ENCODE peak calls at places on chromosomes 5 and 9, in five cellular contexts. One of them, this sample, is unnamed.

GRCh38 chr5:134070979-134071849 is 43.3 kb upstream of the TCF7 start:
- DNase-seq in GM12878: peak; percentile 69
- DNase-seq in HepG2: peak; percentile 72
- DNase-seq in GM23338: peak; percentile 78
- DNase-seq in K562: no peak
- DNase-seq in this sample: peak; percentile 66

GRCh38 chr5:112534564-112534963 is 115.5 kb upstream of the EPB41L4A start:
- DNase-seq in GM23338: no peak
- DNase-seq in GM12878: no peak
- DNase-seq in K562: no peak
- DNase-seq in HepG2: no peak
- DNase-seq in this sample: no peak

GRCh38 chr5:57871496-57871895 is 388.9 kb upstream of the ACTBL2 start:
- DNase-seq in K562: no peak
- DNase-seq in GM23338: no peak
- DNase-seq in HepG2: no peak
- DNase-seq in GM12878: no peak
- DNase-seq in this sample: no peak

GRCh38 chr9:121233906-121234901 is 32.5 kb upstream of the RAB14 start:
- DNase-seq in GM12878: no peak
- DNase-seq in K562: peak; percentile 80
- DNase-seq in HepG2: no peak
- DNase-seq in GM23338: no peak
- DNase-seq in this sample: no peak

GRCh38 chr5:180352116-180352975 is 790 bp downstream of the GFPT2 start:
- DNase-seq in GM12878: no peak
- DNase-seq in GM23338: peak; percentile 43
- DNase-seq in HepG2: no peak
- DNase-seq in K562: no peak
- DNase-seq in this sample: no peak

GRCh38 chr5:158660726-158661125 is 439.0 kb downstream of the EBF1 start:
- DNase-seq in GM23338: no peak
- DNase-seq in K562: no peak
- DNase-seq in GM12878: no peak
- DNase-seq in HepG2: no peak
- DNase-seq in this sample: no peak

GRCh38 chr5:180034564-180034963 is 37.0 kb downstream of the RNF130 start:
- DNase-seq in GM12878: no peak
- DNase-seq in K562: no peak
- DNase-seq in GM23338: no peak
- DNase-seq in HepG2: no peak
- DNase-seq in this sample: no peak

GRCh38 chr9:27445057-27445990 is 78.8 kb upstream of the IFNK start:
- DNase-seq in GM23338: no peak
- DNase-seq in K562: no peak
- DNase-seq in GM12878: no peak
- DNase-seq in HepG2: no peak
- DNase-seq in this sample: no peak

DNA sequence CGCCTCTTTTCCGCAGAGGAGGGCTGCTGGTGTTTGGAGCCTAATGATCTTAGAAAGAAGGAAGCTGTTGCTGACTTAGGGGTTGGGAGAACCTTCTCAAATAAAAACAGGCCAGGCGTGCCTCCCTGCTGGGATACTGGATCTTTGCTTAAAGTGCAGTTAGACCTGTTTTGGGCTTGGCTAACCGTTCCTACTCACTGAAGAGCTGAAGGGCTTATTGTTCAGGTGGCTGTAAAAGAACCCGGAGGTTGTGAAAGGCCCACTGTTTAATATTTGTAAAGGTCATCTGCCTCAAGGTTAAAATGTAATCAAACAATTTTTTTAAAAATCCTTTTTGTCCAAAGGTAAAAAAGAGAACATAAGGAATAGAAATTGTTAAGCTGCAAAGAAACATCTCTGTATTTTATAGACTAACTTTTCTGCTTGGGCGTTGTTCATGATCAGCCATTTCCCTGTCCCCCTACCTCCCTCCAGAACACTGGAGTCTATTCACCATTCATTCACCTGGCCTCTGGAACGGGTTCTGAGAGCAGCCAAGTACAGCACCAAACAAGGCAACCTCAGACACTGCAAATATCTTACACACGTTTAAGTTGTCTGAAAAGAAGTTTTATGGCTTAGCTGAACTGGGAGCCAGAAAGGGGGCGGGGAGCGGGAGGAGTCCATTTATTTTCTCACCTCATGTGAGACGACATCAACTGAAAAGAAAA is 18.6 kb upstream of the MTMR12 start:
- DNase-seq in K562: no peak
- DNase-seq in GM12878: no peak
- DNase-seq in HepG2: peak; percentile 91
- DNase-seq in GM23338: no peak
- DNase-seq in this sample: no peak
- TF ChIP-seq JUNB in K562: no peak
- TF ChIP-seq JUNB in GM12878: no peak
- TF ChIP-seq JUNB in HepG2: no peak
- TF ChIP-seq JUNB in GM23338: no peak
- TF ChIP-seq JUNB in this sample: no peak

GRCh38 chr5:73419414-73420390 is 28.9 kb downstream of the FOXD1 start:
- DNase-seq in K562: no peak
- DNase-seq in GM23338: peak; percentile 70
- DNase-seq in HepG2: no peak
- DNase-seq in GM12878: no peak
- DNase-seq in this sample: no peak
- H3K4me2 ChIP-seq in K562: no peak overlapping the region
- H3K4me2 ChIP-seq in GM23338: peak overlapping the region; percentile 91
- H3K4me2 ChIP-seq in HepG2: peak overlapping the region; percentile 27
- H3K4me2 ChIP-seq in GM12878: no peak overlapping the region
- H3K4me2 ChIP-seq in this sample: no peak overlapping the region

GRCh38 chr9:93315118-93315517 is 131.2 kb downstream of the WNK2 start:
- DNase-seq in K562: no peak
- DNase-seq in HepG2: no peak
- DNase-seq in GM23338: no peak
- DNase-seq in GM12878: no peak
- DNase-seq in this sample: no peak
- TF ChIP-seq JUNB in K562: no peak
- TF ChIP-seq JUNB in HepG2: no peak
- TF ChIP-seq JUNB in GM23338: no peak
- TF ChIP-seq JUNB in GM12878: no peak
- TF ChIP-seq JUNB in this sample: no peak

GRCh38 chr5:149790276-149790675 is 60.2 kb downstream of the PPARGC1B start:
- DNase-seq in GM23338: no peak
- DNase-seq in GM12878: no peak
- DNase-seq in K562: no peak
- DNase-seq in HepG2: no peak
- DNase-seq in this sample: no peak

GRCh38 chr5:149791881-149792280 is 61.8 kb downstream of the PPARGC1B start:
- DNase-seq in HepG2: no peak
- DNase-seq in K562: no peak
- DNase-seq in GM12878: no peak
- DNase-seq in GM23338: no peak
- DNase-seq in this sample: no peak

GRCh38 chr5:149788964-149789363 is 58.9 kb downstream of the PPARGC1B start:
- DNase-seq in GM12878: no peak
- DNase-seq in GM23338: no peak
- DNase-seq in HepG2: no peak
- DNase-seq in K562: no peak
- DNase-seq in this sample: no peak

GRCh38 chr5:149792540-149792939 is 62.4 kb downstream of the PPARGC1B start:
- DNase-seq in GM12878: no peak
- DNase-seq in K562: no peak
- DNase-seq in GM23338: no peak
- DNase-seq in HepG2: no peak
- DNase-seq in this sample: no peak

DNA sequence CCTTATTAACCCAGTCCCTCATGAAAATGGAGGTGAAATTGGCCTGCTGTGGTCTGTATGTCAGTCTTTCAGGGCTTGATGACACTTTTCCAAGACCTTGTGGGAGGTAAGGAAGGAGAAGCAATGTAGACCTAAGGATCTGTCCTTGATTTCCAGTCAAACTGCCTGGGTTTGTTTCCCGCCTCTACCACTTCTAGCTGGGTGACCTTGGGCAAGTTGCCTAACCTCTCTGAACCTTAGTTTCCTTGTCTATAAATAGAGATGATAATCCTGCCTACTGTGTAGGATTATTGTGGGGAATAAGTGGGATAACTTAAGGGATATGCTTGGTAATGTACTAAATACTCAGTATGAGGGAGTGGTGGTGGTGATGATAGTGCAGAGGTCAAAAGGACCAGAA is 59.7 kb downstream of the PPARGC1B start:
- DNase-seq in GM23338: no peak
- DNase-seq in HepG2: no peak
- DNase-seq in GM12878: no peak
- DNase-seq in K562: no peak
- DNase-seq in this sample: no peak
- H3K4me2 ChIP-seq in GM23338: no peak overlapping the region
- H3K4me2 ChIP-seq in HepG2: no peak overlapping the region
- H3K4me2 ChIP-seq in GM12878: no peak overlapping the region
- H3K4me2 ChIP-seq in K562: no peak overlapping the region
- H3K4me2 ChIP-seq in this sample: no peak overlapping the region

GRCh38 chr9:104876587-104876986 is 51.4 kb downstream of the ABCA1 start:
- DNase-seq in GM12878: no peak
- DNase-seq in GM23338: no peak
- DNase-seq in HepG2: no peak
- DNase-seq in K562: no peak
- DNase-seq in this sample: no peak

GRCh38 chr9:104879555-104880318 is 48.2 kb downstream of the ABCA1 start:
- DNase-seq in HepG2: no peak
- DNase-seq in GM23338: no peak
- DNase-seq in K562: no peak
- DNase-seq in GM12878: no peak
- DNase-seq in this sample: no peak

GRCh38 chr9:104885818-104886709 is 41.9 kb downstream of the ABCA1 start:
- DNase-seq in GM23338: peak; percentile 65
- DNase-seq in K562: no peak
- DNase-seq in GM12878: no peak
- DNase-seq in HepG2: peak; percentile 93
- DNase-seq in this sample: no peak

GRCh38 chr9:104882574-104882973 is 45.4 kb downstream of the ABCA1 start:
- DNase-seq in GM23338: no peak
- DNase-seq in GM12878: no peak
- DNase-seq in K562: no peak
- DNase-seq in HepG2: no peak
- DNase-seq in this sample: no peak

DNA sequence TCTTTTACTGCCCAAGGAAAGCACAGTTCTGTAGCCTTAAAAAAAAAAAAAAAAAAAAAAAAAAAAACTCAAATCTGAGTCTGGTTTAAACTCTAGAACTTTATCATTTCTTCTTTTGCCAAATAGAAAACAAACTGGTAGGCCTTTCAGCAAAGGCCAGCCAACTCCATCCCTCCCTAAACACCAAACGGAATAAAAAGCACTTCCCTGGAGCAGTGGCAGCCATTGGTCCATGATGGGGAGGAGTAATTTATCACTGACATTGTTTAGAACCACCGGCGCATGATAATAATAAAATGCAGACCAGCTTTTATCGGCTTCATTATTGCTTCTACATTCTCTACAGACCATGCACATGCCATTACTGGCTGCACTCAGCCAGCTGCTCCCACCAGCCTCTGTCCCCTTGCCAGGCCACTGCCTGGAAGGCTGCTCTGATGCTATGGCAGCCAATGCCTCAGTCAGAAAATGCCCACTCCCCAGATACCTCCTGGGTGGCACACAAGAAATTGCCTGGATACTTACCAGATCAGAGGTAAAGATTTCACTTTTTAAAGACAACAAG is 45.9 kb downstream of the ABCA1 start:
- DNase-seq in K562: no peak
- DNase-seq in HepG2: no peak
- DNase-seq in GM12878: no peak
- DNase-seq in GM23338: no peak
- DNase-seq in this sample: no peak
- TF ChIP-seq JUNB in K562: no peak
- TF ChIP-seq JUNB in HepG2: no peak
- TF ChIP-seq JUNB in GM12878: no peak
- TF ChIP-seq JUNB in GM23338: no peak
- TF ChIP-seq JUNB in this sample: no peak

DNA sequence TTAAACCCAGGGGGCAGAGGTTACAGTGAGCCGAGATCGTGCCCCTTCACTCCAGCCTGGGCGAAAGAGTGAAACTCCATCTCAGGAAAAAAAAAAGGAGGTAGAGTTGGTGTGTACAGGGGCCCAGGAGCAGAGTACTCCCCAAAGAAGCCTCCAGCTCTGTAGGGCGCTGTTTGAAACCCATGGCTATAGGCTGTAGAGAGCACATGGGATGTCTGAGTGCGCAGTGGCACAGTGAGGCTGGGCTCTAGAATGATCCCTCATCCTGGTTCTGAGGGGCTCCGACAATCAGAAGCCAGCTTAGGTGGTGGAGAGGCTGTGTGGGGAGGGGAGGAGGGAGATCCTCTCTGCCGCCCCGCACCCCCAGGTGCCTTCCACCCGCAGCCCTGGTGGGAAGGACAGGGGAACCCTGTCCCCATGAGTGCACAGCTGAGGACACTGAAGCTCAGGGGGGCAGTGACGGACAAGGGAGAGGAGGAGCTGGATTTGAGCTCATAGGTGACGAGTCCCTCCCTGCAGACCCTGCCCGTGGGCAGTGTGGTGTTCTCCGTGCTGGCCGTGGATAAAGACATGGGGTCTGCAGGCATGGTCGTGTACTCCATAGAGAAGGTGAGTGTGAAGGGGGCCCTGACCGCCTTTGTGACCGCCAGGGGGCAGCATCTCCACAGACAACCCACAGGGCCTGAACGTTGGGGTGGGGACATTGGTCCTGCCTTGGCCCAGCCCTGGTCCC is 24.6 kb downstream of the CDHR2 start:
- DNase-seq in K562: peak; percentile 87
- DNase-seq in GM12878: no peak
- DNase-seq in GM23338: peak; percentile 84
- DNase-seq in HepG2: peak; percentile 38
- DNase-seq in this sample: peak; percentile 58
- H3K4me2 ChIP-seq in K562: peak overlapping the region; percentile 14
- H3K4me2 ChIP-seq in GM12878: no peak overlapping the region
- H3K4me2 ChIP-seq in GM23338: no peak overlapping the region
- H3K4me2 ChIP-seq in HepG2: no peak overlapping the region
- H3K4me2 ChIP-seq in this sample: peak overlapping the region; percentile 39

GRCh38 chr5:98844865-98845264 is 71.4 kb downstream of the RGMB start:
- DNase-seq in GM12878: no peak
- DNase-seq in GM23338: no peak
- DNase-seq in HepG2: no peak
- DNase-seq in K562: no peak
- DNase-seq in this sample: no peak
- TF ChIP-seq JUNB in GM12878: no peak
- TF ChIP-seq JUNB in GM23338: no peak
- TF ChIP-seq JUNB in HepG2: no peak
- TF ChIP-seq JUNB in K562: no peak
- TF ChIP-seq JUNB in this sample: no peak

DNA sequence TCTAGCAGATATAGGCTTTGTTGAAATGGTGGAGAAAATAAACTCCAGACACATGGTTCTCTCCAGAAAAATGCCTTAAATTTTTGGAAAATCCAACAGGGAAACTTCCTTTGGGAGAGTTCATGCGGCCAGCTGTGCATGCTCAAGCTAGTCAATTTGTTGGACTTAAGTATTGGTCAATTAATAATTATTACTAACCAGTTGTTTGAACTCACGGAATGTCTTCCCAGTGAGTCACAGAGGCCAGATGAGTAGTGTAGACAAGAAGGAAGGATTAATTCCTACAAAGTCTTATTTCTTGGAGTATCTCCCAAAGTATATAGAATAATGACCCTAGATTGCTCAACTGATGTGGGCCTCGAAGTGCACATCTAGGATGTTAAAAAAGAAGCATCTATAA is 103.6 kb downstream of the MACIR start:
- DNase-seq in K562: no peak
- DNase-seq in HepG2: no peak
- DNase-seq in GM12878: no peak
- DNase-seq in GM23338: no peak
- DNase-seq in this sample: no peak
- H3K4me2 ChIP-seq in K562: no peak overlapping the region
- H3K4me2 ChIP-seq in HepG2: no peak overlapping the region
- H3K4me2 ChIP-seq in GM12878: no peak overlapping the region
- H3K4me2 ChIP-seq in GM23338: no peak overlapping the region
- H3K4me2 ChIP-seq in this sample: no peak overlapping the region